ENCODE peak calls at places on chromosomes 4 and X, in seven cellular contexts. Q is astrocyte of the hippocampus, B is SK-MEL-5, P is amniotic stem cell, L is mucosa of descending colon, A is AG04450, W is kidney glomerular epithelial cell. Z is an unnamed sample.

GRCh38 chr4:147019061-147019460 is 73.4 kb upstream of the TTC29 start:
- DNase-seq in Q (peak), P (peak), A (peak), W (peak), L (peak), B (peak), Z (peak)

GRCh38 chr4:175871774-175872405 is 59.8 kb upstream of the GPM6A start:
- DNase-seq in L (no peak), P (no peak), W (no peak), Q (no peak), A (no peak), B (no peak), Z (no peak)

GRCh38 chr4:73917081-73917501 is 47.9 kb downstream of the CXCL1 start:
- DNase-seq in Q (peak), L (no peak), B (peak), P (peak), A (peak), W (peak), Z (no peak)

GRCh38 chr4:111400736-111401135 is 744.5 kb upstream of the FAM241A start:
- DNase-seq in L (peak), W (no peak), B (peak), Q (peak), A (peak), P (peak), Z (no peak)

GRCh38 chrX:50470103-50471031 is at the start of gene DGKK:
- DNase-seq in W (no peak), P (no peak), Q (peak), A (no peak), L (no peak), B (no peak), Z (no peak)

GRCh38 chrX:40933132-40934078 is 151.8 kb upstream of the USP9X start:
- DNase-seq in W (no peak), B (peak), Q (peak), L (peak), P (peak), A (no peak), Z (no peak)

GRCh38 chr4:88846232-88846790 is 148.7 kb upstream of the NAP1L5 start:
- DNase-seq in B (no peak), A (no peak), L (no peak), Q (no peak), P (no peak), W (peak), Z (no peak)

GRCh38 chr4:1895489-1895888 is 24.3 kb downstream of the NSD2 start:
- DNase-seq in Q (no peak), B (no peak), W (no peak), A (no peak), L (no peak), P (no peak), Z (no peak)

GRCh38 chr4:98027827-98028226 is 115.4 kb downstream of the STPG2 start:
- DNase-seq in A (no peak), B (peak), L (no peak), P (no peak), W (peak), Q (peak), Z (no peak)

GRCh38 chr4:186691396-186691795 is 32.3 kb downstream of the FAT1 start:
- DNase-seq in Q (no peak), B (no peak), A (no peak), L (no peak), P (no peak), W (no peak), Z (no peak)

GRCh38 chr4:81214518-81215218 is 354 bp downstream of the PRKG2 start:
- DNase-seq in W (no peak), Q (peak), L (peak), A (no peak), P (no peak), B (no peak), Z (no peak)

GRCh38 chrX:48573690-48574269 is 504 bp upstream of the RBM3 start:
- DNase-seq in A (no peak), P (no peak), L (peak), W (no peak), Q (no peak), B (peak), Z (no peak)

GRCh38 chrX:19902110-19902509 is 14.7 kb upstream of the SH3KBP1 start:
- DNase-seq in P (no peak), A (no peak), W (no peak), B (no peak), Q (peak), L (no peak), Z (no peak)

GRCh38 chrX:41827886-41828285 is 95.5 kb downstream of the CASK start:
- DNase-seq in Q (peak), A (no peak), B (no peak), P (no peak), L (no peak), W (no peak), Z (no peak)

GRCh38 chr4:163395758-163396157 is 52.1 kb downstream of the NPY5R start:
- DNase-seq in Q (no peak), L (no peak), W (no peak), P (no peak), A (no peak), B (peak), Z (no peak)

GRCh38 chrX:54818221-54818620 is 10.7 kb downstream of the MAGED2 start:
- DNase-seq in Q (no peak), B (no peak), P (no peak), L (no peak), A (no peak), W (no peak), Z (no peak)

GRCh38 chrX:79645749-79646148 is 278.6 kb upstream of the ITM2A start:
- DNase-seq in Q (no peak), B (no peak), W (no peak), P (no peak), L (no peak), A (no peak), Z (no peak)

GRCh38 chr4:184280104-184280503 is 62.4 kb upstream of the ENPP6 start:
- DNase-seq in P (no peak), B (no peak), L (no peak), A (no peak), Q (no peak), W (no peak), Z (no peak)

Z was measured in suprapubic skin.